ENCODE peak calls at places on chromosomes 6 and 20, in four cellular contexts. H is GM12865, A is uterus, Z is endodermal cell. C is an unnamed sample.

GRCh38 chr6:163226836-163227485 is 187.6 kb upstream of the QKI start:
- DNase-seq in A (no peak), Z (no peak), H (no peak), C (no peak)

GRCh38 chr6:75618437-75618836 is 16.8 kb downstream of the SENP6 start:
- DNase-seq in Z (no peak), A (no peak), H (no peak), C (no peak)

GRCh38 chr6:123214433-123214832 is 218.4 kb downstream of the CLVS2 start:
- DNase-seq in A (no peak), Z (no peak), H (no peak), C (no peak)

GRCh38 chr6:26034901-26035300 is 52.3 kb upstream of the HFE start:
- DNase-seq in H (no peak), A (no peak), Z (no peak), C (no peak)

GRCh38 chr6:88813045-88813444 is 150.4 kb downstream of the RNGTT start:
- DNase-seq in H (peak), Z (no peak), A (no peak), C (no peak)

GRCh38 chr20:56636701-56637100 is 7.6 kb downstream of the TFAP2C start:
- DNase-seq in Z (no peak), A (no peak), H (no peak), C (no peak)

GRCh38 chr6:144901412-144901811 is 616.3 kb downstream of the UTRN start:
- DNase-seq in Z (no peak), A (no peak), H (no peak), C (no peak)

GRCh38 chr6:54850061-54850460 is 3.5 kb downstream of the FAM83B start:
- DNase-seq in H (no peak), Z (no peak), A (no peak), C (no peak)

GRCh38 chr6:137494281-137494966 is at the start of gene OLIG3:
- DNase-seq in A (no peak), Z (peak), H (no peak), C (peak)

GRCh38 chr6:28985396-28986164 is 19.5 kb downstream of the ZNF311 start:
- DNase-seq in Z (peak), A (peak), H (peak), C (no peak)

GRCh38 chr6:134345780-134346179 is 27.9 kb upstream of the SGK1 start:
- DNase-seq in A (no peak), Z (no peak), H (no peak), C (no peak)

GRCh38 chr6:40341726-40342125 is 245.4 kb downstream of the LRFN2 start:
- DNase-seq in Z (peak), A (no peak), H (no peak), C (no peak)

GRCh38 chr6:127120787-127121636 is 2.5 kb downstream of the RSPO3 start:
- DNase-seq in H (peak), Z (peak), A (peak), C (peak)

GRCh38 chr20:37161830-37162549 is 17.1 kb upstream of the RPN2 start:
- DNase-seq in A (no peak), Z (no peak), H (no peak), C (no peak)

GRCh38 chr6:42007753-42008528 is 42.4 kb upstream of the TAF8 start:
- DNase-seq in A (no peak), H (no peak), Z (no peak), C (no peak)

GRCh38 chr6:63509652-63510352 is 62.5 kb upstream of the LOC128125822 start:
- DNase-seq in Z (no peak), H (peak), A (peak), C (no peak)

GRCh38 chr20:13736792-13737191 is 47.9 kb downstream of the ESF1 start:
- DNase-seq in A (no peak), Z (no peak), H (no peak), C (no peak)

GRCh38 chr6:17907467-17908229 is 79.8 kb downstream of the KIF13A start:
- DNase-seq in A (peak), Z (no peak), H (peak), C (no peak)

GRCh38 chr6:168049681-168050224 is 29.3 kb downstream of the FRMD1 start:
- DNase-seq in H (no peak), A (no peak), Z (no peak), C (no peak)

GRCh38 chr6:134746125-134746524 is 203.8 kb downstream of the ALDH8A1 start:
- DNase-seq in A (no peak), H (no peak), Z (no peak), C (no peak)

GRCh38 chr6:165292657-165293056 is 16.7 kb downstream of the C6orf118 start:
- DNase-seq in Z (no peak), A (no peak), H (no peak), C (no peak)

GRCh38 chr6:74715362-74716068 is 490.3 kb downstream of the COL12A1 start:
- DNase-seq in A (no peak), Z (no peak), H (no peak), C (no peak)

GRCh38 chr6:14881399-14881798 is 364.5 kb upstream of the JARID2 start:
- DNase-seq in H (no peak), Z (no peak), A (no peak), C (no peak)

GRCh38 chr20:3313681-3314080 is 74.7 kb upstream of the SLC4A11 start:
- DNase-seq in H (no peak), A (no peak), Z (no peak), C (no peak)
- TF ChIP-seq CTCF in H (no peak), A (no peak), Z (no peak), C (no peak)

DNA sequence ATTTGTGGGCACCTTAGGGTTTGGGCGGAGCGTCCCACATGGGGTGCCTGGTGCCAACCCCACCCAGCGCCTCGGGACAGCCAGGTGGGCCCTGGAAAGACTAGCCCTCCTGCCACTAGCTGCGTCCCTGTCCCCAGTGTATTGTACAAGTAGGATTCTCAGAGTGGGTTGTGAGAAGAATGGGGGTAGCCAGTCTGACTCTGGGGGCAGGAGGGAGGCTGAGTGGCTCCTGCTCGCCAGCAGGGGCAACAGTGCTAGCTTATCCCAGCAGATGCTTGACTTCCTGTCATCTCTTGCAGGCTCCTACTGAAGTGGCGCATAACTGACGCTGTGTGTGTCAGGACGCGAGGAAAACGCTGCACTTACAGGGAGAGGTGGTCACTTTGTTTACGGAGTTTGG is 9.3 kb downstream of the PSMA7 start:
- DNase-seq in A (no peak), H (peak), Z (peak), C (no peak)
- TF ChIP-seq CTCF in A (no peak), H (no peak), Z (peak), C (no peak)

GRCh38 chr6:119323926-119324325 is 25.6 kb downstream of the MAN1A1 start:
- DNase-seq in A (no peak), H (no peak), Z (no peak), C (no peak)
- TF ChIP-seq CTCF in A (no peak), H (no peak), Z (no peak), C (no peak)

GRCh38 chr6:5995705-5996686 is 10.7 kb downstream of the NRN1 start:
- DNase-seq in Z (peak), A (peak), H (no peak), C (no peak)
- TF ChIP-seq CTCF in Z (peak), A (no peak), H (no peak), C (no peak)

GRCh38 chr20:47466193-47466592 is 35.5 kb upstream of the NCOA3 start:
- DNase-seq in H (no peak), A (no peak), Z (no peak), C (no peak)

GRCh38 chr20:47461120-47461685 is 40.5 kb upstream of the NCOA3 start:
- DNase-seq in A (no peak), Z (no peak), H (no peak), C (no peak)

GRCh38 chr20:47466704-47467459 is 34.8 kb upstream of the NCOA3 start:
- DNase-seq in A (no peak), Z (no peak), H (no peak), C (no peak)

GRCh38 chr20:47465335-47466090 is 36.2 kb upstream of the NCOA3 start:
- DNase-seq in H (no peak), A (no peak), Z (no peak), C (no peak)

GRCh38 chr20:47464380-47465101 is 37.1 kb upstream of the NCOA3 start:
- DNase-seq in H (no peak), Z (no peak), A (no peak), C (no peak)
- TF ChIP-seq CTCF in H (no peak), Z (peak), A (no peak), C (no peak)

C was measured in GM10248.